ENCODE peak calls at places on chromosomes 3 and 15, in seven cellular contexts. J is activated CD4-positive, alpha-beta T cell treated with anti-CD3 and anti-CD28 coated beads for 4 hours; T is stimulated activated CD8-positive, alpha-beta memory T cell treated with anti-CD3 and anti-CD28 coated beads, Interleukin-4, amount 100 ng/mL, for 48 hours; X is ecto neural progenitor cell; K is GM04504; L is mucosa of gallbladder; P is AG20443. M is an unnamed sample.
A peak's percentile ranks its signal among the peaks of the same experiment; 100 is the strongest.

GRCh38 chr3:156605686-156606605 is 51.0 kb upstream of the SSR3 start:
- DNase-seq in X (peak; percentile 70), L (no peak), J (no peak), T (no peak), P (peak; percentile 82), K (peak; percentile 52), M (peak; percentile 47)

GRCh38 chr3:8554725-8555621 is 53.4 kb downstream of the LMCD1 start:
- DNase-seq in L (peak; percentile 25), T (no peak), K (peak; percentile 82), X (peak; percentile 70), P (peak; percentile 89), J (no peak), M (peak; percentile 46)

GRCh38 chr3:171160326-171160725 is 133.8 kb upstream of the SLC2A2 start:
- DNase-seq in J (no peak), X (no peak), P (no peak), L (no peak), K (no peak), T (no peak), M (no peak)

GRCh38 chr3:102449341-102449740 is 14.5 kb downstream of the ZPLD1 start:
- DNase-seq in X (no peak), K (no peak), L (no peak), J (no peak), T (no peak), P (no peak), M (no peak)

GRCh38 chr3:53183514-53183913 is 22.5 kb downstream of the PRKCD start:
- DNase-seq in X (no peak), J (no peak), L (no peak), T (no peak), K (no peak), P (no peak), M (no peak)

GRCh38 chr15:90706394-90707327 is 10.5 kb upstream of the BLM start:
- DNase-seq in T (no peak), K (no peak), J (no peak), P (no peak), L (no peak), X (no peak), M (no peak)

GRCh38 chr3:98592345-98592935 is 971 bp downstream of the CPOX start:
- DNase-seq in P (no peak), J (no peak), K (no peak), X (no peak), L (no peak), T (no peak), M (no peak)

GRCh38 chr3:13687409-13687989 is 138.6 kb downstream of the FBLN2 start:
- DNase-seq in T (no peak), X (no peak), K (no peak), J (no peak), L (no peak), P (no peak), M (no peak)

GRCh38 chr3:50211930-50212329 is 6.9 kb downstream of the SLC38A3 start:
- DNase-seq in X (no peak), T (peak; percentile 68), K (no peak), L (no peak), J (no peak), P (peak; percentile 59), M (no peak)

GRCh38 chr3:10957976-10958749 is 34.4 kb upstream of the SLC6A1 start:
- DNase-seq in J (no peak), P (no peak), K (no peak), X (no peak), T (no peak), L (peak; percentile 13), M (no peak)

GRCh38 chr3:65745306-65745705 is 293.4 kb downstream of the MAGI1 start:
- DNase-seq in P (no peak), L (no peak), J (no peak), K (no peak), X (no peak), T (no peak), M (no peak)

GRCh38 chr15:55764398-55764797 is 21.4 kb upstream of the PRTG start:
- DNase-seq in P (no peak), J (no peak), X (no peak), T (no peak), K (no peak), L (no peak), M (peak; percentile 39)